ENCODE peak calls at places on chromosome 19, in ten cellular contexts. C is CD4-positive, alpha-beta T cell; E is psoas muscle; S is CD8-positive, alpha-beta T cell; W is upper lobe of right lung; O is astrocyte; N is esophagus muscularis mucosa; J is GM12878; K is A549; P is neural progenitor cell. M is an unnamed sample.

GRCh38 chr19:48230555-48231129 is 25.1 kb downstream of the CARD8 start:
- DNase-seq in C (no peak), S (no peak), E (no peak), W (no peak), J (no peak), O (no peak), N (no peak), K (no peak), P (no peak), M (no peak)

GRCh38 chr19:2616741-2617392 is 85.6 kb downstream of the GNG7 start:
- DNase-seq in W (peak), S (peak), E (no peak), J (no peak), C (no peak), N (no peak), O (no peak), K (no peak), P (no peak), M (peak)

GRCh38 chr19:17095141-17095919 is 19.8 kb downstream of the MYO9B start:
- DNase-seq in W (no peak), P (no peak), J (no peak), C (no peak), N (no peak), O (peak), E (peak), K (no peak), S (no peak), M (no peak)

GRCh38 chr19:21848706-21849105 is 12.7 kb upstream of the ZNF43 start:
- DNase-seq in C (no peak), J (no peak), K (peak), N (no peak), W (no peak), O (peak), P (no peak), E (no peak), S (no peak), M (no peak)

GRCh38 chr19:31145909-31146453 is 203.3 kb downstream of the TSHZ3 start:
- DNase-seq in K (no peak), J (no peak), E (no peak), O (no peak), C (no peak), S (no peak), P (no peak), W (no peak), N (no peak), M (no peak)

GRCh38 chr19:17159466-17160393 is 55.4 kb upstream of the USE1 start:
- DNase-seq in N (no peak), W (no peak), C (no peak), O (peak), J (no peak), E (no peak), S (no peak), P (no peak), K (no peak), M (no peak)

GRCh38 chr19:2084993-2085720 is 11.0 kb downstream of the MOB3A start:
- DNase-seq in S (peak), N (no peak), E (peak), O (peak), P (no peak), C (peak), K (no peak), W (peak), J (peak), M (peak)

GRCh38 chr19:28631931-28632330 is 581.0 kb downstream of the UQCRFS1 start:
- DNase-seq in E (no peak), W (no peak), K (no peak), O (no peak), S (no peak), N (no peak), C (no peak), P (no peak), J (no peak), M (no peak)

GRCh38 chr19:21092107-21092506 is 10.1 kb downstream of the ZNF714 start:
- DNase-seq in P (no peak), N (no peak), C (no peak), S (no peak), K (no peak), E (no peak), J (no peak), O (peak), W (no peak), M (no peak)

GRCh38 chr19:22286151-22286810 is at the start of gene ZNF729:
- DNase-seq in O (no peak), N (no peak), P (no peak), E (no peak), K (no peak), W (no peak), C (no peak), J (no peak), S (no peak), M (no peak)

GRCh38 chr19:4474504-4475136 is 2.5 kb downstream of the HDGFL2 start:
- DNase-seq in S (no peak), E (no peak), P (peak), K (no peak), C (no peak), N (no peak), J (no peak), O (peak), W (no peak), M (no peak)

GRCh38 chr19:17332677-17333581 is 1.7 kb downstream of the ANO8 start:
- DNase-seq in K (peak), J (peak), E (no peak), C (no peak), S (no peak), N (no peak), P (peak), O (peak), W (no peak), M (no peak)

GRCh38 chr19:12526542-12526941 is 24.7 kb downstream of the ZNF564 start:
- DNase-seq in P (no peak), W (no peak), S (no peak), O (no peak), K (no peak), E (no peak), J (no peak), C (no peak), N (no peak), M (no peak)

GRCh38 chr19:1618157-1619093 is 13.2 kb upstream of the UQCR11 start:
- DNase-seq in S (no peak), E (no peak), O (no peak), N (no peak), W (no peak), C (no peak), P (peak), J (no peak), K (peak), M (no peak)

GRCh38 chr19:3653865-3654513 is 27.4 kb upstream of the CACTIN start:
- DNase-seq in S (peak), C (no peak), N (no peak), E (no peak), P (peak), W (no peak), O (no peak), K (no peak), J (no peak), M (no peak)

GRCh38 chr19:4557186-4557970 is 2.1 kb downstream of the SEMA6B start:
- DNase-seq in C (no peak), O (no peak), E (no peak), S (no peak), J (no peak), W (no peak), N (no peak), K (no peak), P (no peak), M (no peak)

GRCh38 chr19:42153606-42154405 is 21.6 kb upstream of the POU2F2 start:
- DNase-seq in C (no peak), N (no peak), O (no peak), J (no peak), E (no peak), S (no peak), K (no peak), P (no peak), W (no peak), M (no peak)

GRCh38 chr19:35389192-35389861 is 18.5 kb downstream of the GPR42 start:
- DNase-seq in C (no peak), W (peak), S (no peak), J (no peak), P (no peak), E (no peak), K (no peak), N (peak), O (no peak), M (no peak)

GRCh38 chr19:56291857-56292256 is 19.3 kb downstream of the EDDM13 start:
- DNase-seq in J (no peak), O (no peak), W (no peak), N (no peak), S (no peak), K (no peak), C (no peak), E (no peak), P (no peak), M (no peak)

GRCh38 chr19:10935371-10936059 is 6.9 kb downstream of the TIMM29 start:
- DNase-seq in P (no peak), W (no peak), O (no peak), J (no peak), C (no peak), K (no peak), N (no peak), S (no peak), E (no peak), M (no peak)

GRCh38 chr19:33275559-33275932 is 26.8 kb downstream of the CEBPA start:
- DNase-seq in P (no peak), C (no peak), E (no peak), S (no peak), J (no peak), N (no peak), O (no peak), K (no peak), W (no peak), M (no peak)
- H3K27ac ChIP-seq in P (no peak), C (no peak), E (no peak), S (no peak), J (no peak), N (no peak), O (no peak), K (peak), W (no peak), M (no peak)

DNA sequence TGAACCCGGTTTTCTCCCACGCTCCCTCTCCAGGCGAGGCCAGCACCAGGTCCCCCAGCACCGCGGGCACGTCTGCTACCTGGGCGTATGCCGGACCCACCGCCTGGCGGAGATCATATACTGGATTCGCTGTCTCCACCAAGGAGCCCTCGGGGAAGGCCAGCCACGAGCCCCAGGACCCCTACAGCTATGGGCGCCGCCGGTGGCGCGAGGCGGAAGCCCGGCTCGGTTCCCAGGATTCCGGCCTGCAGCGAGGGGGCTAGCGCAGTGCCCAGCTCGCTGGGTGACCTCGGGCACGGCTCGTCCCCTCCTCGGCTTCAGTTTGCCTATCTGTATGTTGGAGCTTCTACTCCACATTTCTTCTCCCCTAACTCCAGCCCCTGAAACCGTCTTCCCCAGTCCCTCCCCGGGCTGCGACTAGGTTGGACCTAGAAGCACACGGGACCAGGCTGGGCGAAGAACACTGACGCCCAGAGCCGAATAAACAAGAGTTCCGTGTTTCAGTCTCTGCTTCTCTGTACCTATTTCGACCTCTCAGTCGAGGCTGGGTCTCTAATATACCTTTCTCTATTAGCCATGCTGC is 752 bp upstream of the CPT1C start:
- DNase-seq in O (no peak), P (peak), S (no peak), C (no peak), N (no peak), K (no peak), J (no peak), W (no peak), E (no peak), M (no peak)
- TF ChIP-seq CTCF in O (no peak), P (no peak), S (no peak), C (peak), N (no peak), K (no peak), J (no peak), W (no peak), E (peak), M (no peak)

GRCh38 chr19:39934584-39935233 is at the start of gene FCGBP:
- DNase-seq in O (no peak), J (no peak), S (no peak), E (no peak), C (no peak), N (no peak), K (no peak), P (no peak), W (no peak), M (no peak)
- H3K27ac ChIP-seq in O (no peak), J (no peak), S (no peak), E (no peak), C (no peak), N (no peak), K (peak), P (no peak), W (no peak), M (no peak)

DNA sequence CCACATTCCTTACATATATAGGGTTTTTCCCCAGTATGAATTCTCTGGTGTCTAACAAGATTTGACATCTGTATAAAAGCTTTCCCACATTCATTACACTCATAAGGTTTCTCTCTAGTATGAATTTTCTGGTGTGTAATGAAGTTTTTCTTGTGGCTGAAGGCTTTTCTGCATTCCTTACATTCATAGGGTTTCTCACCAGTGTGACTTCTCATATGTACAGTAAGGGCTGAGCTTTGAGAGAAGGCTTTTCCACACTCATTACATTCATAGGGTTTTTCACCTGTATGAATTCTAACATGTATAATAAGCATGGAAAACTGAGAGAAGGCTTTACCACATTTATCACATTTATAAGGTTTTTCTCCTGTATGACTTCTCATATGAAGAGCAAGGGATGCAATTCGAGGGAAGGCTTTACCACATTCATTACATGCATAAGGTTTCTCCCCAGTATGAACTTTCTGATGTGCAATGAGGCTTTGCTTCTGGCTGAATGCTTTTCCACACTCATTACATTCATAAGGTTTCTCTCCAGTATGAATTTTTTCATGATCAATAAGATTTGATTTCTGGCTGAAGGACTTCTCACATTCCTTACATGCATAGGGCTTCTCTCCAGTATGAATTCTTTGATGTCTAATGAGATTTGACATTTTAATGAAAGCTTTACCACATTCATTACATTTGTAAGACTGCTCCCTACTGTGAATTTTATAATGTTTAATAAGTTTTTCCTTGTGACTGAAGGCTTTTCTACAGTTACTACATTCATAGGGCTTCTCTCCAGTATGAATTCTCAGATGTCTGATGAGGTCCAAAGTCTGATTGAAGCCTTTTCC is 42.6 kb downstream of the ZNF527 start:
- DNase-seq in W (no peak), K (peak), N (no peak), E (no peak), C (no peak), P (no peak), J (no peak), S (no peak), O (no peak), M (no peak)
- TF ChIP-seq CTCF in W (no peak), K (no peak), N (no peak), E (no peak), C (no peak), P (no peak), J (no peak), S (no peak), O (no peak), M (no peak)

DNA sequence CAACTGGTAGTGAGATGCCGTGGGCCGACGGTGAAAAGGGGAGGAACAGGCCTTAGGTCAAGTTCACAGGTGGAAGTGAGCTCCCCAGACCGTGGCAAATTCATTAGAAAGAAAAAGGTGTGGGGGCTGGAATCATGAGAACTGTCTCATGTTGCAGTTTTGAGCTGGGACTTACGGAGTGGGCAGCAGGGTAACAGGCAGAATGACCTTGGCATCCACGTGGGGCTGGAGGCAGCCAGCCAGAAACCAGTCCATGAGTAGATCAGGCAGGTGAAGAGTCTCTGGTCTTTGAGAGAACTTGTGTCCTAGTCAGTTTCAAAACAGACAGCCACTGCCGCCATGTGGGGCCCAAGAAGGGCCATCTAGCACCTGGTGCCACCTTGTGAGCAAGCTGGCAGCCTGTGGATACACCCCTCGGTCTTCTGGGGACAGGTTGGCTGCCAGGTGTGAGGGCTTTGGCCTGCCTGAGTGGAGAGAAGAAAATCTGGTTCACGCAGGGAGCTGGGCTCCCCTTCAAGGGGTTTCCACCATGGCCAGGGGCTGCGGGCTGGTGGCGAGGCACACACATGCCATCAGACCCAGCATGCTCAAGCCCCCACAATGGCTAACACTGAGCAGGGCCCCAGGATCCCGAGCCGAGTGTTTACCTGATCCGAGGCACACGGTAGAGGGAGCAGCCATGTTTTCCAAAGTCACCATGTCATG is 23.9 kb downstream of the TSSK6 start:
- DNase-seq in N (no peak), P (no peak), O (no peak), E (peak), W (no peak), K (no peak), C (no peak), J (no peak), S (no peak), M (no peak)
- H3K27ac ChIP-seq in N (no peak), P (no peak), O (no peak), E (no peak), W (no peak), K (no peak), C (no peak), J (no peak), S (no peak), M (no peak)

GRCh38 chr19:18440421-18440877 is 2.5 kb upstream of the ISYNA1 start:
- DNase-seq in K (peak), N (no peak), C (peak), J (no peak), E (no peak), O (no peak), S (no peak), P (no peak), W (no peak), M (no peak)

GRCh38 chr19:18439910-18440237 is 1.9 kb upstream of the ISYNA1 start:
- DNase-seq in K (no peak), E (peak), O (no peak), S (no peak), J (no peak), W (no peak), P (no peak), N (no peak), C (no peak), M (no peak)

GRCh38 chr19:18438331-18439024 is 545 bp upstream of the ISYNA1 start:
- DNase-seq in K (no peak), C (no peak), S (no peak), P (peak), W (no peak), J (no peak), N (no peak), E (peak), O (no peak), M (no peak)

GRCh38 chr19:18437481-18438330 is at the start of gene ISYNA1:
- DNase-seq in O (no peak), N (no peak), W (peak), E (peak), P (peak), S (peak), C (no peak), J (no peak), K (peak), M (peak)

GRCh38 chr19:18439025-18439909 is 1.3 kb upstream of the ISYNA1 start:
- DNase-seq in J (no peak), C (no peak), K (no peak), W (no peak), N (no peak), E (no peak), O (peak), S (no peak), P (peak), M (no peak)
- TF ChIP-seq CTCF in J (no peak), C (no peak), K (no peak), W (no peak), N (no peak), E (no peak), O (no peak), S (no peak), P (peak), M (no peak)

GRCh38 chr19:13835791-13836723 is 40.8 kb downstream of the ZSWIM4 start:
- DNase-seq in P (no peak), C (peak), K (peak), W (peak), J (no peak), E (peak), S (no peak), N (no peak), O (no peak), M (peak)

GRCh38 chr19:13831560-13832056 is 36.4 kb downstream of the ZSWIM4 start:
- DNase-seq in E (no peak), K (peak), W (no peak), C (no peak), N (no peak), P (no peak), J (no peak), O (no peak), S (no peak), M (no peak)

GRCh38 chr19:13832096-13832495 is 36.9 kb downstream of the ZSWIM4 start:
- DNase-seq in J (no peak), C (no peak), K (peak), S (no peak), N (no peak), W (no peak), P (no peak), E (no peak), O (no peak), M (no peak)

GRCh38 chr19:13834308-13834790 is 39.1 kb downstream of the ZSWIM4 start:
- DNase-seq in O (no peak), K (peak), P (no peak), N (no peak), W (no peak), E (no peak), J (no peak), C (peak), S (peak), M (no peak)

DNA sequence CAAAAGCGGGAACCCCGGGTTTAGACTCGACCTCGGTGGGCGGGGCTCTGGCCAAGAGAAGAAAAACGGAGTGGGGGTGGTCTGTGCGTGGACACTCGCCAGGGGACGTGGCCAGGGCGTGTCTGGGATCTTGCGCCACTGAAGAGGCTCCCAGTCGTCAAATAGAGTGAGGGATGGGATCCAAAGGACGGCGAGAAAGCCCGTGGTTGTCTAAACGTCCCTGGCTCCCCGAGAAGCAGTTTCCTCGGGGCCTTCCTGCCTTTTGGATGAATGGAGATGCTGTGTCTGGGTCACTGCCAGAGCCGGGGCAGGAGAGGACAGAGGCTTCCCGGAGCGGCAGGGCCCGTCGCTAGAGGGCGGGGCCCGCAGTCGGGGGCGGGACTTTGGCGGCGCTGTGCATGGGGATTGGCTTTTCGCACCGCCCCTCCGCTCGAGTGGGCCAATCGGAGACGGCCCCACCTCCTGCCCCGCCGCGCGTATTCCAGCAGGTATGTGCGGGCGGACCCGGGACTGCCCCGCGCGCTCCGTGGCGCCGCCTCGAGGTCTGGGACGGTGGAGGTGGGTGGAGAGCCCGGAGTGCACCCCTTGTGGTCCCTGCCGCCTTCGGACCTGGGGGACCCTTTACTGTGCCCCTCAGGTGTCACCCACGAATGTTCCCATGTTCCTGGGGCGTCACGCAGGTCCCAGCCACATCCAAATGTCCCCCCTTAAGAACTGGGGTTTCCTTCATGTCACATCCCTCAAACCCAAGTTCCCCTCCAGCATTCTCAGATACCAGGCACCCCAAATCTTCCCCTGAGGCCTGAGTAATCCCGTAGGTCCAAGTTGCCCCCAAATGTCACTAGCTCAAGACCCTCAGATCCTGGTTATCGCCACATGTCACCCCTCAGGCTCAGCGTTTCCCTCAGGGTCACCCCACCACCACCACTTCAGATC is 38.4 kb downstream of the ZSWIM4 start:
- DNase-seq in W (peak), J (no peak), E (peak), O (peak), C (peak), S (peak), N (peak), P (peak), K (peak), M (peak)
- H3K27ac ChIP-seq in W (peak), J (peak), E (peak), O (peak), C (peak), S (peak), N (peak), P (no peak), K (peak), M (peak)

GRCh38 chr19:7579182-7579581 is 16.5 kb upstream of the CAMSAP3 start:
- DNase-seq in W (no peak), O (no peak), K (no peak), C (no peak), N (no peak), P (no peak), E (no peak), J (no peak), S (no peak), M (no peak)
- TF ChIP-seq CTCF in W (no peak), O (no peak), K (no peak), C (no peak), N (no peak), P (no peak), E (no peak), J (no peak), S (no peak), M (no peak)